ENCODE peak calls at places on chromosome 7, in five cellular contexts. One of them, this sample, is unnamed.

GRCh38 chr7:149669121-149669818 is 104.1 kb downstream of the ZNF467 start:
- DNase-seq in gastrocnemius medialis: no peak
- DNase-seq in transverse colon: no peak
- DNase-seq in lung: no peak
- DNase-seq in left lung: no peak
- DNase-seq in this sample: no peak

GRCh38 chr7:1966631-1967200 is 266.0 kb downstream of the MAD1L1 start:
- DNase-seq in lung: no peak
- DNase-seq in left lung: peak
- DNase-seq in gastrocnemius medialis: no peak
- DNase-seq in transverse colon: no peak
- DNase-seq in this sample: no peak

GRCh38 chr7:27747969-27748368 is 8.0 kb downstream of the TAX1BP1 start:
- DNase-seq in transverse colon: no peak
- DNase-seq in gastrocnemius medialis: no peak
- DNase-seq in left lung: no peak
- DNase-seq in lung: no peak
- DNase-seq in this sample: no peak

GRCh38 chr7:131231381-131232220 is 96.1 kb upstream of the MKLN1 start:
- DNase-seq in left lung: peak
- DNase-seq in transverse colon: peak
- DNase-seq in gastrocnemius medialis: peak
- DNase-seq in lung: no peak
- DNase-seq in this sample: no peak

GRCh38 chr7:18573410-18574234 is 78.1 kb downstream of the HDAC9 start:
- DNase-seq in transverse colon: no peak
- DNase-seq in lung: no peak
- DNase-seq in gastrocnemius medialis: peak
- DNase-seq in left lung: no peak
- DNase-seq in this sample: no peak

GRCh38 chr7:124557587-124557986 is 208.0 kb downstream of the GPR37 start:
- DNase-seq in left lung: no peak
- DNase-seq in gastrocnemius medialis: no peak
- DNase-seq in transverse colon: no peak
- DNase-seq in lung: no peak
- DNase-seq in this sample: no peak

GRCh38 chr7:66339141-66339540 is 134.0 kb downstream of the TPST1 start:
- DNase-seq in lung: no peak
- DNase-seq in transverse colon: no peak
- DNase-seq in left lung: no peak
- DNase-seq in gastrocnemius medialis: no peak
- DNase-seq in this sample: no peak

GRCh38 chr7:1247527-1248041 is 14.9 kb downstream of the UNCX start:
- DNase-seq in gastrocnemius medialis: no peak
- DNase-seq in lung: no peak
- DNase-seq in left lung: no peak
- DNase-seq in transverse colon: no peak
- DNase-seq in this sample: no peak

GRCh38 chr7:83957333-83957732 is 237.3 kb downstream of the SEMA3A start:
- DNase-seq in left lung: no peak
- DNase-seq in lung: no peak
- DNase-seq in gastrocnemius medialis: no peak
- DNase-seq in transverse colon: no peak
- DNase-seq in this sample: no peak

GRCh38 chr7:117828831-117829230 is 44.4 kb downstream of the CTTNBP2 start:
- DNase-seq in gastrocnemius medialis: no peak
- DNase-seq in transverse colon: no peak
- DNase-seq in left lung: no peak
- DNase-seq in lung: no peak
- DNase-seq in this sample: no peak

GRCh38 chr7:32164341-32164996 is 94.3 kb upstream of the PDE1C start:
- DNase-seq in transverse colon: peak
- DNase-seq in gastrocnemius medialis: no peak
- DNase-seq in left lung: no peak
- DNase-seq in lung: no peak
- DNase-seq in this sample: no peak

GRCh38 chr7:512146-512510 is 7.5 kb downstream of the PDGFA start:
- DNase-seq in transverse colon: no peak
- DNase-seq in left lung: no peak
- DNase-seq in lung: no peak
- DNase-seq in gastrocnemius medialis: no peak
- DNase-seq in this sample: no peak

GRCh38 chr7:70810558-70811139 is 321.3 kb upstream of the GALNT17 start:
- DNase-seq in gastrocnemius medialis: no peak
- DNase-seq in lung: no peak
- DNase-seq in transverse colon: no peak
- DNase-seq in left lung: no peak
- DNase-seq in this sample: no peak

GRCh38 chr7:157471259-157472125 is 134.7 kb downstream of the DNAJB6 start:
- DNase-seq in gastrocnemius medialis: no peak
- DNase-seq in transverse colon: no peak
- DNase-seq in left lung: no peak
- DNase-seq in lung: no peak
- DNase-seq in this sample: peak

GRCh38 chr7:97174308-97174707 is 56.8 kb downstream of the SDHAF3 start:
- DNase-seq in transverse colon: no peak
- DNase-seq in lung: no peak
- DNase-seq in gastrocnemius medialis: no peak
- DNase-seq in left lung: no peak
- DNase-seq in this sample: no peak

GRCh38 chr7:98322331-98323260 is 41.1 kb downstream of the BRI3 start:
- DNase-seq in transverse colon: no peak
- DNase-seq in gastrocnemius medialis: no peak
- DNase-seq in lung: no peak
- DNase-seq in left lung: no peak
- DNase-seq in this sample: no peak

GRCh38 chr7:41656357-41656756 is 46.5 kb downstream of the INHBA start:
- DNase-seq in left lung: no peak
- DNase-seq in transverse colon: no peak
- DNase-seq in lung: no peak
- DNase-seq in gastrocnemius medialis: no peak
- DNase-seq in this sample: no peak

GRCh38 chr7:93717217-93717900 is 142.8 kb upstream of the CALCR start:
- DNase-seq in gastrocnemius medialis: no peak
- DNase-seq in lung: no peak
- DNase-seq in transverse colon: no peak
- DNase-seq in left lung: no peak
- DNase-seq in this sample: no peak

GRCh38 chr7:23055582-23056178 is 41.8 kb upstream of the HYCC1 start:
- DNase-seq in left lung: no peak
- DNase-seq in transverse colon: peak
- DNase-seq in lung: peak
- DNase-seq in gastrocnemius medialis: peak
- DNase-seq in this sample: no peak

GRCh38 chr7:96979551-96980276 is 25.6 kb upstream of the DLX6 start:
- DNase-seq in transverse colon: no peak
- DNase-seq in left lung: no peak
- DNase-seq in gastrocnemius medialis: no peak
- DNase-seq in lung: no peak
- DNase-seq in this sample: no peak

GRCh38 chr7:128737867-128738390 is 1.2 kb upstream of the CALU start:
- DNase-seq in transverse colon: no peak
- DNase-seq in left lung: no peak
- DNase-seq in lung: no peak
- DNase-seq in gastrocnemius medialis: no peak
- DNase-seq in this sample: no peak

GRCh38 chr7:992445-992741 is 9.4 kb downstream of the CYP2W1 start:
- DNase-seq in transverse colon: no peak
- DNase-seq in gastrocnemius medialis: no peak
- DNase-seq in left lung: no peak
- DNase-seq in lung: no peak
- DNase-seq in this sample: no peak

GRCh38 chr7:123571684-123572083 is 14.1 kb upstream of the NDUFA5 start:
- DNase-seq in gastrocnemius medialis: no peak
- DNase-seq in transverse colon: no peak
- DNase-seq in lung: no peak
- DNase-seq in left lung: no peak
- DNase-seq in this sample: no peak

GRCh38 chr7:38753347-38753746 is 122.2 kb upstream of the AMPH start:
- DNase-seq in left lung: no peak
- DNase-seq in gastrocnemius medialis: peak
- DNase-seq in lung: no peak
- DNase-seq in transverse colon: no peak
- DNase-seq in this sample: no peak

GRCh38 chr7:136807598-136807997 is 60.9 kb upstream of the CHRM2 start:
- DNase-seq in gastrocnemius medialis: no peak
- DNase-seq in left lung: no peak
- DNase-seq in lung: no peak
- DNase-seq in transverse colon: no peak
- DNase-seq in this sample: no peak

GRCh38 chr7:45663167-45663921 is 89.2 kb downstream of the ADCY1 start:
- DNase-seq in left lung: no peak
- DNase-seq in lung: peak
- DNase-seq in gastrocnemius medialis: no peak
- DNase-seq in transverse colon: peak
- DNase-seq in this sample: no peak

GRCh38 chr7:38929460-38930171 is 20.6 kb upstream of the VPS41 start:
- DNase-seq in gastrocnemius medialis: no peak
- DNase-seq in lung: peak
- DNase-seq in transverse colon: no peak
- DNase-seq in left lung: no peak
- DNase-seq in this sample: no peak

GRCh38 chr7:158268851-158269535 is 318.6 kb downstream of the PTPRN2 start:
- DNase-seq in gastrocnemius medialis: no peak
- DNase-seq in lung: no peak
- DNase-seq in transverse colon: peak
- DNase-seq in left lung: peak
- DNase-seq in this sample: no peak

GRCh38 chr7:152341039-152341913 is 94.5 kb downstream of the KMT2C start:
- DNase-seq in gastrocnemius medialis: peak
- DNase-seq in lung: no peak
- DNase-seq in left lung: no peak
- DNase-seq in transverse colon: no peak
- DNase-seq in this sample: no peak

GRCh38 chr7:75072978-75073282 is 672 bp downstream of the RCC1L start:
- DNase-seq in lung: no peak
- DNase-seq in transverse colon: no peak
- DNase-seq in gastrocnemius medialis: peak
- DNase-seq in left lung: no peak
- DNase-seq in this sample: no peak

DNA sequence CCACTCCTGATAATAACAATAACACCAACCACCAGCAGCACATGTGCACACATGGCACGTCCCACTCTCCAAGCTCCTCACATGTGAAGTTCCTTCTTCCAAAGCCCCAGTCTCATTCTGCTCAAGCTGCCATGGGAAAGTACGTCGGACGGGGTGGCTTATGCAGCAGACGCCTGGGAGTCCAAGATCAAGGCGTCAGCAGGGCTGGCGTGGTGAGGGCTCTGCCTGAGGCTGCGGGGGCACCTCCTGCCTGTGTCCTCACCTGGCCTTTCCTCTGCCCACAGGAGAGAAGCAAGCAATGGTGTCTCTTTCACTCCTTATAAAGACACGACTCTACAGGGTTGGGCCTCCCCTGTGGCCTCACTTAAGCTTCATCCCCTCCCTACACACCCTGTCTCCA is 68.8 kb upstream of the INSIG1 start:
- DNase-seq in gastrocnemius medialis: no peak
- DNase-seq in lung: no peak
- DNase-seq in transverse colon: no peak
- DNase-seq in left lung: no peak
- DNase-seq in this sample: no peak
- H3K4me3 ChIP-seq in gastrocnemius medialis: no peak
- H3K4me3 ChIP-seq in lung: no peak
- H3K4me3 ChIP-seq in transverse colon: no peak
- H3K4me3 ChIP-seq in left lung: no peak
- H3K4me3 ChIP-seq in this sample: no peak

GRCh38 chr7:37234928-37235327 is 213.7 kb downstream of the ELMO1 start:
- DNase-seq in gastrocnemius medialis: no peak
- DNase-seq in lung: no peak
- DNase-seq in left lung: no peak
- DNase-seq in transverse colon: no peak
- DNase-seq in this sample: no peak
- TF ChIP-seq CTCF in gastrocnemius medialis: peak
- TF ChIP-seq CTCF in lung: peak
- TF ChIP-seq CTCF in left lung: peak
- TF ChIP-seq CTCF in transverse colon: peak
- TF ChIP-seq CTCF in this sample: no peak

DNA sequence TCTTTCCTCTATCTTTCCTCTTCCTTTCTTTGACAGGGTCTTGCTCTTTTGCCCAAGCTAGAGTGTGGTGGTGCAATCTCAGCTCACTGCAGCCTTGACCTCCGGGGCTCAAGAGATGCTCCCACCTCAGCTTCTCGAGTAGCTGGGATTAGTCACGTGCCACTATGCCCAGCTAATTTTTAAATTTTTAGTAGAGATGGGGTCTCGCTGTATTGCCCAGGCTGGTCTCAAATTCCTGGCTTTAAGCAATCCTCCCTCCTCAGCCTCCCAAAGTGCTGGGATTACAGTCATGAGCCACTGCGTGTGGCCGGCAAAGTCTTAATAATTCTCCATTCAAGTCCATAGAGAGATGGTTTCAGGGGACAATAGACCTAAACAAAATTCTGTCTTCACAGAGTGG is 40.2 kb downstream of the COL26A1 start:
- DNase-seq in transverse colon: no peak
- DNase-seq in gastrocnemius medialis: no peak
- DNase-seq in lung: no peak
- DNase-seq in left lung: no peak
- DNase-seq in this sample: no peak
- H3K27ac ChIP-seq in transverse colon: no peak
- H3K27ac ChIP-seq in gastrocnemius medialis: no peak
- H3K27ac ChIP-seq in lung: no peak
- H3K27ac ChIP-seq in left lung: no peak
- H3K27ac ChIP-seq in this sample: no peak

GRCh38 chr7:132859199-132859598 is 222.7 kb downstream of the CHCHD3 start:
- DNase-seq in gastrocnemius medialis: no peak
- DNase-seq in left lung: no peak
- DNase-seq in lung: no peak
- DNase-seq in transverse colon: no peak
- DNase-seq in this sample: no peak

GRCh38 chr7:132857703-132858102 is 224.2 kb downstream of the CHCHD3 start:
- DNase-seq in lung: no peak
- DNase-seq in transverse colon: no peak
- DNase-seq in left lung: no peak
- DNase-seq in gastrocnemius medialis: peak
- DNase-seq in this sample: no peak

GRCh38 chr7:132858251-132858650 is 223.6 kb downstream of the CHCHD3 start:
- DNase-seq in lung: no peak
- DNase-seq in transverse colon: no peak
- DNase-seq in left lung: no peak
- DNase-seq in gastrocnemius medialis: no peak
- DNase-seq in this sample: no peak

GRCh38 chr7:132857031-132857430 is 224.9 kb downstream of the CHCHD3 start:
- DNase-seq in gastrocnemius medialis: no peak
- DNase-seq in left lung: no peak
- DNase-seq in transverse colon: no peak
- DNase-seq in lung: no peak
- DNase-seq in this sample: no peak

DNA sequence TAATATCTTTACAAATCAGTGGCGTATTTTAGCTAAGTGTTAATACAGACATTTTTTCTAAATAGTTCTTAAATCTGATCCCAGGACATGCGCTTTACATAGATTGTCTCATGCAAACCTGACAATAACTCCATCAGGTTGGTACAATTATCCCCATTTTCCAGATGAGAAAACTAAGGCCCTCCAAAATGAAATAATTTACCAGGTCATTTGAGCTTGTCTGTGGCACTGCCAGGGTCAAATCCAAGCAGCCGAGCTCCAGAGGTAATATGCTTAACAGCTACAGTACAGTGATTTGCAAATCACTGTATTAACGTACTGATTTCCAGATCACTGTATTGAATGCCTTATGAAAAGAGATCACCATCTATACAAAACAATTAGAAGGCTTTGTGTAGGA is 223.1 kb downstream of the CHCHD3 start:
- DNase-seq in left lung: no peak
- DNase-seq in gastrocnemius medialis: no peak
- DNase-seq in transverse colon: no peak
- DNase-seq in lung: no peak
- DNase-seq in this sample: no peak
- H3K4me3 ChIP-seq in left lung: no peak
- H3K4me3 ChIP-seq in gastrocnemius medialis: no peak
- H3K4me3 ChIP-seq in transverse colon: no peak
- H3K4me3 ChIP-seq in lung: no peak
- H3K4me3 ChIP-seq in this sample: no peak

This sample was measured in coronary artery.